ENCODE peak calls at places on chromosome 17, in six cellular contexts. N is T-helper 2 cell; I is activated T-helper 2 cell treated with anti-CD3 and anti-CD28 coated beads, Interferon-gamma antibody, Interleukin-2, Interleukin-4, amounts not matched to agents 10 μg/mL and 5 μg/mL and 100 μg/mL, durations not matched to agents 14 hours and 24 hours and 36 hours; E is heart right ventricle; Z is NCI-H1417; M is OCI-LY7. Q is an unnamed sample.

GRCh38 chr17:63434951-63435571 is 11.0 kb downstream of the CYB561 start:
- DNase-seq in N (no peak), I (peak; percentile 36), E (peak; percentile 83), Z (no peak), M (no peak), Q (peak; percentile 41)

GRCh38 chr17:7523033-7523432 is 25.8 kb upstream of the TNFSF12 start:
- DNase-seq in N (peak; percentile 40), I (peak; percentile 26), E (no peak), Z (no peak), M (peak; percentile 20), Q (peak; percentile 36)

GRCh38 chr17:78396436-78397335 is 18.2 kb downstream of the PGS1 start:
- DNase-seq in N (no peak), I (no peak), E (peak; percentile 67), Z (peak; percentile 60), M (no peak), Q (no peak)

GRCh38 chr17:40471856-40472732 is 28.8 kb downstream of the IGFBP4 start:
- DNase-seq in N (no peak), I (no peak), E (no peak), Z (no peak), M (no peak), Q (no peak)

GRCh38 chr17:16417896-16418683 is 2.7 kb downstream of the TRPV2 start:
- DNase-seq in N (no peak), I (no peak), E (no peak), Z (no peak), M (no peak), Q (no peak)

GRCh38 chr17:28657756-28658155 is 4.0 kb downstream of the SDF2 start:
- DNase-seq in N (no peak), I (no peak), E (no peak), Z (no peak), M (no peak), Q (no peak)

GRCh38 chr17:60065136-60065535 is 13.6 kb downstream of the HEATR6 start:
- DNase-seq in N (no peak), I (no peak), E (no peak), Z (no peak), M (no peak), Q (no peak)

GRCh38 chr17:45131616-45132301 is 556 bp downstream of the PLCD3 start:
- DNase-seq in N (peak; percentile 36), I (peak; percentile 40), E (peak; percentile 53), Z (peak; percentile 5), M (peak; percentile 63), Q (peak; percentile 30)

GRCh38 chr17:871731-872517 is 89.8 kb downstream of the MRM3 start:
- DNase-seq in N (no peak), I (no peak), E (no peak), Z (no peak), M (no peak), Q (peak; percentile 20)

GRCh38 chr17:44780845-44781480 is 22.2 kb downstream of the ADAM11 start:
- DNase-seq in N (no peak), I (no peak), E (no peak), Z (no peak), M (no peak), Q (no peak)

GRCh38 chr17:273994-274832 is 78.4 kb downstream of the RPH3AL start:
- DNase-seq in N (no peak), I (no peak), E (no peak), Z (no peak), M (no peak), Q (no peak)

GRCh38 chr17:78069695-78070094 is 58.9 kb downstream of the TMC6 start:
- DNase-seq in N (no peak), I (no peak), E (no peak), Z (no peak), M (no peak), Q (no peak)

GRCh38 chr17:83082435-83082834 is 3.0 kb downstream of the METRNL start:
- DNase-seq in N (no peak), I (no peak), E (no peak), Z (no peak), M (peak; percentile 37), Q (no peak)

GRCh38 chr17:75985986-75986385 is 6.9 kb downstream of the TEN1 start:
- DNase-seq in N (no peak), I (no peak), E (no peak), Z (no peak), M (no peak), Q (no peak)

GRCh38 chr17:8226536-8227237 is 16.3 kb upstream of the AURKB start:
- DNase-seq in N (no peak), I (peak; percentile 40), E (peak; percentile 81), Z (peak; percentile 42), M (no peak), Q (peak; percentile 43)

GRCh38 chr17:64702815-64703214 is 40.7 kb upstream of the SMURF2 start:
- DNase-seq in N (no peak), I (no peak), E (no peak), Z (no peak), M (no peak), Q (no peak)

GRCh38 chr17:52709724-52710123 is 551.2 kb upstream of the CA10 start:
- DNase-seq in N (no peak), I (no peak), E (no peak), Z (no peak), M (no peak), Q (no peak)

GRCh38 chr17:80180192-80180591 is 10.4 kb downstream of the CARD14 start:
- DNase-seq in N (no peak), I (no peak), E (no peak), Z (no peak), M (no peak), Q (no peak)

GRCh38 chr17:9839433-9839832 is 13.7 kb downstream of the GLP2R start:
- DNase-seq in N (no peak), I (no peak), E (no peak), Z (no peak), M (no peak), Q (no peak)

GRCh38 chr17:29007456-29008455 is 1.9 kb upstream of the SEZ6 start:
- DNase-seq in N (no peak), I (no peak), E (no peak), Z (no peak), M (no peak), Q (no peak)

GRCh38 chr17:64133546-64134215 is 3.7 kb upstream of the ERN1 start:
- DNase-seq in N (no peak), I (no peak), E (no peak), Z (peak; percentile 75), M (peak; percentile 87), Q (no peak)

GRCh38 chr17:33674685-33675084 is 381.6 kb upstream of the ASIC2 start:
- DNase-seq in N (peak; percentile 6), I (peak; percentile 30), E (peak; percentile 52), Z (peak; percentile 65), M (peak; percentile 46), Q (no peak)

GRCh38 chr17:27778193-27778592 is 22.1 kb downstream of the NOS2 start:
- DNase-seq in N (no peak), I (no peak), E (no peak), Z (no peak), M (no peak), Q (no peak)

GRCh38 chr17:17506181-17506741 is 10.1 kb upstream of the RASD1 start:
- DNase-seq in N (no peak), I (no peak), E (no peak), Z (no peak), M (no peak), Q (no peak)

GRCh38 chr17:76501018-76501826 is at the start of gene RHBDF2:
- DNase-seq in N (peak; percentile 91), I (peak; percentile 94), E (peak; percentile 85), Z (peak; percentile 78), M (peak; percentile 94), Q (peak; percentile 90)

GRCh38 chr17:1573932-1574696 is 11.5 kb upstream of the PITPNA start:
- DNase-seq in N (peak; percentile 38), I (peak; percentile 37), E (peak; percentile 85), Z (peak; percentile 5), M (peak; percentile 84), Q (peak; percentile 75)

GRCh38 chr17:50361561-50362480 is 11.2 kb downstream of the MRPL27 start:
- DNase-seq in N (peak; percentile 40), I (peak; percentile 46), E (peak; percentile 47), Z (peak; percentile 15), M (peak; percentile 77), Q (peak; percentile 38)

GRCh38 chr17:82042649-82043048 is 5.2 kb upstream of the DCXR start:
- DNase-seq in N (no peak), I (no peak), E (no peak), Z (no peak), M (no peak), Q (no peak)

GRCh38 chr17:80446645-80447405 is 29.6 kb downstream of the NPTX1 start:
- DNase-seq in N (no peak), I (no peak), E (no peak), Z (no peak), M (no peak), Q (no peak)

GRCh38 chr17:67218385-67218950 is 26.5 kb downstream of the HELZ start:
- DNase-seq in N (no peak), I (no peak), E (no peak), Z (no peak), M (no peak), Q (no peak)

GRCh38 chr17:43468746-43469544 is 14.8 kb upstream of the DHX8 start:
- DNase-seq in N (no peak), I (no peak), E (no peak), Z (no peak), M (no peak), Q (no peak)

GRCh38 chr17:9971991-9972390 is 66.9 kb upstream of the RCVRN start:
- DNase-seq in N (no peak), I (no peak), E (peak; percentile 77), Z (no peak), M (no peak), Q (no peak)

GRCh38 chr17:71933306-71933705 is 187.5 kb upstream of the SOX9 start:
- DNase-seq in N (no peak), I (no peak), E (no peak), Z (no peak), M (no peak), Q (no peak)

GRCh38 chr17:43125967-43126910 is 1.1 kb upstream of the BRCA1 start:
- DNase-seq in N (no peak), I (no peak), E (no peak), Z (no peak), M (no peak), Q (no peak)

GRCh38 chr17:2179615-2180295 is 123.8 kb downstream of the SMG6 start:
- DNase-seq in N (no peak), I (no peak), E (peak; percentile 97), Z (no peak), M (no peak), Q (no peak)

GRCh38 chr17:81021531-81022370 is 13.2 kb upstream of the BAIAP2 start:
- DNase-seq in N (no peak), I (no peak), E (no peak), Z (no peak), M (no peak), Q (no peak)

GRCh38 chr17:79822583-79823124 is 16.6 kb downstream of the CBX4 start:
- DNase-seq in N (no peak), I (no peak), E (no peak), Z (no peak), M (no peak), Q (no peak)

GRCh38 chr17:69435986-69436696 is 21.6 kb downstream of the MAP2K6 start:
- DNase-seq in N (no peak), I (no peak), E (no peak), Z (no peak), M (no peak), Q (no peak)

GRCh38 chr17:68290955-68291835 is at the start of the genes ARSG and SLC16A6:
- DNase-seq in N (peak; percentile 79), I (peak; percentile 77), E (peak; percentile 33), Z (peak; percentile 57), M (peak; percentile 96), Q (peak; percentile 87)